ENCODE peak calls at places on chromosomes 3 and 15, in six cellular contexts. Y is SK-N-SH, G is IMR-90, V is mammary epithelial cell, U is PC-3, E is neural progenitor cell. N is an unnamed sample.

GRCh38 chr3:194139977-194140351 is 4.0 kb downstream of the HES1 start:
- DNase-seq in E (no peak), V (no peak), G (peak; percentile 14), U (peak; percentile 39), Y (no peak), N (no peak)

GRCh38 chr3:3151513-3151912 is 24.8 kb downstream of the TRNT1 start:
- DNase-seq in E (no peak), Y (no peak), G (no peak), U (no peak), V (no peak), N (no peak)

GRCh38 chr3:5226783-5227182 is 39.3 kb downstream of the EDEM1 start:
- DNase-seq in G (peak; percentile 47), Y (peak; percentile 38), E (no peak), U (peak; percentile 64), V (no peak), N (no peak)

GRCh38 chr3:117548600-117548999 is 839.0 kb downstream of the TUSC7 start:
- DNase-seq in Y (no peak), V (no peak), G (peak; percentile 23), U (no peak), E (no peak), N (no peak)

GRCh38 chr15:38864122-38864521 is 299.5 kb upstream of the RASGRP1 start:
- DNase-seq in U (no peak), Y (no peak), G (no peak), V (no peak), E (no peak), N (peak; percentile 59)

GRCh38 chr3:58176827-58177489 is 33.8 kb downstream of the DNASE1L3 start:
- DNase-seq in Y (no peak), V (peak; percentile 68), G (no peak), E (no peak), U (no peak), N (peak; percentile 64)

GRCh38 chr3:49724586-49724985 is 835 bp upstream of the GMPPB start:
- DNase-seq in Y (peak; percentile 53), V (no peak), G (peak; percentile 12), E (peak; percentile 29), U (no peak), N (peak; percentile 59)

GRCh38 chr15:77533986-77534385 is 98.7 kb downstream of the LINGO1 start:
- DNase-seq in E (no peak), G (no peak), U (no peak), Y (no peak), V (no peak), N (peak; percentile 58)

GRCh38 chr3:134795776-134796312 is 784 bp downstream of the EPHB1 start:
- DNase-seq in G (peak; percentile 8), E (peak; percentile 76), U (no peak), V (peak; percentile 26), Y (peak; percentile 47), N (peak; percentile 86)

GRCh38 chr3:109081746-109082510 is 36.0 kb downstream of the MORC1 start:
- DNase-seq in Y (peak; percentile 34), U (peak; percentile 57), G (peak; percentile 54), E (peak; percentile 66), V (peak; percentile 75), N (peak; percentile 80)
- TF ChIP-seq CTCF in Y (peak; percentile 87), U (peak; percentile 90), G (peak; percentile 77), E (peak; percentile 86), V (peak; percentile 85), N (peak; percentile 90)

DNA sequence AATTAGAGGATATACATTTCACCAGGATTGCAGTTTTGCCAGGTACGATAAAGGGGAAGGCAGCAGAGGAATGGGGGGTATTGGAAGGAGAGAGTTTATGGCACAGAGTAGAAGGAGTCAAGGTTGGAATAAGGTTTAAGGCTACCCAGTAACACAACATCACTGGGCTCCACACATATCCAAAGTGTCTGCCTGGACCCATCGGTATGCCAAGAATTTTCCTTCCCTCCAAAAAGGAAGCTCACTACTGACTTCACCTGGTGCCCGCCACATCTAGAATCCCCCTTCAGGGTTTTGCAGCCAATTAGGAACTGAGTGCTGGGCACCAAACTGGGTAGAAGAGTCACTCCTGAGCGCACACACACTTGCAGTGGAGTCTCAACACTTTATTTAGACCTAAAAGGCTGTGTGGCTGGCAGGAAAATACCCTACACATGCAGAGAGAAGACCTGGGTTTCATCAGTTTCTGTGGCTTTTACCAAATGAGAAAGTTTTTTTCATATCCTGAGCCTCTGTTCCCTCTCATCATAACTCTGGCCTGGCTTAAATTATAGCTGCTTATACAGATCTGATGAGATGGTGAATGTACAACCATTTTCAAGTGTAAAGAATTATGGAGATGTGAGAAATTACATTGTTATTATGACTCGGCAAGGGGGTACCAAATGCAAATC is 190.8 kb upstream of the LPP start:
- DNase-seq in E (no peak), V (no peak), U (no peak), Y (no peak), G (no peak), N (no peak)
- H3K9ac ChIP-seq in E (no peak overlapping the region), V (no peak overlapping the region), U (no peak overlapping the region), Y (no peak overlapping the region), G (no peak overlapping the region), N (no peak overlapping the region)

GRCh38 chr3:122559906-122560305 is 4.2 kb downstream of the PARP9 start:
- DNase-seq in E (no peak), G (no peak), Y (no peak), U (no peak), V (no peak), N (no peak)

GRCh38 chr3:122562923-122563716 is 980 bp downstream of the PARP9 start:
- DNase-seq in U (no peak), E (no peak), Y (peak; percentile 32), G (no peak), V (no peak), N (no peak)

GRCh38 chr3:122558605-122559004 is 5.5 kb downstream of the PARP9 start:
- DNase-seq in Y (no peak), U (no peak), E (no peak), V (no peak), G (no peak), N (peak; percentile 18)

GRCh38 chr3:122563717-122564025 is 429 bp downstream of the PARP9 start:
- DNase-seq in Y (peak; percentile 30), V (no peak), E (no peak), U (no peak), G (no peak), N (peak; percentile 66)

DNA sequence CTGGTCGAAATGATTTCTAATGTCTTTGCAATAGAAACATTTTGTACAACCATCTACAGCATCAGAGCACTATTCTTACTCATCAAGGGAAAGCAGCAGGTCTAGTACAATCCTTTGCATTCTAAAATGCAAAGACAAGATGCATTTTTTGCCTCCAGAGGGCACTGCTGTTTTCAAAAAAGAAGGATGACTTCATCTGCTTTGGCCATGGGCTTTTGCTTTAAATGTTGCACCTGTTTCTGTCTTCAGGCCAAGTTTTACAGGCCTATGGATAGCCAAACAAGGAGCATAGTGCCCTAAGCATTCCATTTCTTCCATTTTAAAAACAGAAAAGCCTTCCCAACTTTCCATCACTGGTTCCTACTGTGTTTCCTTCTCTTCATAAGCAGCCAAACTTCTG is 3.4 kb downstream of the PARP9 start:
- DNase-seq in U (peak; percentile 94), E (peak; percentile 67), V (peak; percentile 67), G (peak; percentile 71), Y (peak; percentile 52), N (peak; percentile 69)
- TF ChIP-seq CTCF in U (peak; percentile 88), E (peak; percentile 68), V (peak; percentile 71), G (peak; percentile 68), Y (peak; percentile 70), N (peak; percentile 75)

DNA sequence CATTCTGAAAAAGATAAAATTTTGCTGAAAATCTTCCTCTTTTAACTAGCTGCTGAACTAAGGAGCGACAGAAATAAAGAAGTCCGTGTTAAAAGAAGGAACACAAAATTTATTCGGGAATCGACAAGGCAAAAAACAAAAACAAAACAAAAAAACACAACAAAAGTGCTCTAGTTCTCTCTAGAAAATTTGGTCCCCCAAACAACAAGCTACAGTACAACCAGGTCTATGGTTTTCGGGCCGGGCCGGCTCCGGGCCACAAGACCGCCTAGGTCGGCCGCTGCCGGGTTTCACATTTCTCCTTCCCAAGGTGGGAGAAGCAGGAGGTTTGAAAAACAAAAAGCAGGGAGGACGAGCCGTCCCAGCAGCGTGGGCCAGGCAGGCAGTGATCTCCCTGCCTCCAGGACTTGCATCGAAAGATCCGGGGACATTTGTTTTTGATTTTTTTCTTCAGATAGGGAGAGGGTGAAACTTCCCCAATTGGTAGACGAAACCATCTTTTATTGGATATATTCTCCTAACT is 2.7 kb downstream of the FOXL2 start:
- DNase-seq in G (no peak), E (peak; percentile 58), V (no peak), U (no peak), Y (peak; percentile 45), N (peak; percentile 79)
- H3K9ac ChIP-seq in G (no peak overlapping the region), E (no peak overlapping the region), V (no peak overlapping the region), U (no peak overlapping the region), Y (no peak overlapping the region), N (no peak overlapping the region)

DNA sequence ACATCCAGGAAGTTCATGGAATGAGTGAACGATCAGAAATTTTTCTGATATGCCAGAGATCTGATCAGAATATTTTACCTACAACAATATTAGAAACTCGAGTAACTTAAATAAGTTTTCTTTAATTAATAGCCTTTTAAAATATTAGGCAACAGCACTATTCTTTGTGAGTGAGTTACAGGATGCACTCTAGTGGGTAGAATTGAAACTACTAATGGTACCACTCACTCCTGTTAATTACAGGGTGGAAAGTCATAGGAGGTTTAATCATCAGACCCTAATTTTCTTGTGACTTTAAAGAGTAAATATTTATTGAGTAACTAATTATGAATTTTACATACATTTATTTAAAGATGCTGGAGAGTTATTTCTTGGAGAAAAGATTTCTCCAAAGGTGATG is 217.3 kb downstream of the CACNA2D3 start:
- DNase-seq in V (no peak), G (no peak), U (no peak), Y (no peak), E (no peak), N (no peak)
- TF ChIP-seq CTCF in V (no peak), G (no peak), U (no peak), Y (no peak), E (no peak), N (peak; percentile 45)

DNA sequence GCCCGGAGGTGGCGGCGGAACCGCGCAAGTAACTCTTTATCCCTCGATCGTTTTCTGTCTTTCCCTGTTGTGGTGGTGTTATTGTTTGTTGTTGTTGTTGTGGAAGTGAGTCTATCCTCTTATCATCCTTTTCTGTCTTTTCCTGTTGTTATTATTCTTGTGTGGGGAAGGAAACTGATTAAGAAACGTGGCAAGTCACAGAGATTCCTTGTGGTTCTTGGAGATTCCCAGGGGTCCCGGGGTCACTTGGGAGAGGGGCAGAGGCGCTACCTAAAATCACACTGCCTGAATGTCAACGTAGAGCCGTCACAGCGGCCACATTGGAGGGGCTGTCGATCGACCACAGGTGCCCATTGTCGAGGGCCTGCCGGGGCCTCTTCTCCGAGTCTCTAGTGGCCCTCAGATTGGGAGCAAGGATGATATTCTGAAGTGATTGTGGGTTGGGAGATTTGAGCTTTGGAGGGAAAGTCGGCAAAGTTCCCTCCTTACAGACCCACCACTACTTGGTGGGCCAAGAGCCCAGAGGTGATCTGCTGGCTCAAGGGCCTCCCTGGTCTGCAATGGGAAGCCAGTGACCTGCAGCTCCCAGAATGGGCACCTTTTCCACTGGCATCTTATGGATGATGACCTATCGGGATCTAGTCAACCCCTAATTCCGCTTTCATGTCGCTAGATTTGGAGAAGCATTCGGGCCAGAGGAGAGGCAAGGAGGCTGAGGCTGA is 816 bp downstream of the PARP14 start:
- DNase-seq in G (no peak), U (peak; percentile 15), Y (peak; percentile 21), V (no peak), E (no peak), N (peak; percentile 61)
- H3K9ac ChIP-seq in G (peak overlapping the region; percentile 88), U (peak overlapping the region; percentile 79), Y (peak overlapping the region; percentile 88), V (peak overlapping the region; percentile 41), E (no peak overlapping the region), N (no peak overlapping the region)

N was measured in endodermal cell.